ENCODE peak calls at places on chromosomes 16 and 17, in ten cellular contexts. I is mesendoderm, G is IMR-90, U is SK-N-SH, F is HepG2, W is fibroblast of lung, A is MM.1S, C is GM23248, O is neuronal stem cell, R is keratinocyte. J is an unnamed sample.

GRCh38 chr17:7440823-7441174 is 1.5 kb downstream of the FGF11 start:
- DNase-seq in I (peak; percentile 71), G (no peak), U (peak; percentile 72), F (no peak), W (peak; percentile 57), A (no peak), C (peak; percentile 52), O (no peak), R (no peak), J (peak; percentile 66)

GRCh38 chr17:76558210-76559095 is 18.6 kb downstream of the PRCD start:
- DNase-seq in I (peak; percentile 42), G (peak; percentile 20), U (peak; percentile 69), F (no peak), W (peak; percentile 18), A (peak; percentile 40), C (peak; percentile 63), O (no peak), R (no peak), J (peak; percentile 43)

GRCh38 chr16:86970279-86970678 is 346.9 kb downstream of the C16orf95 start:
- DNase-seq in I (no peak), G (no peak), U (no peak), F (no peak), W (no peak), A (no peak), C (no peak), O (no peak), R (no peak), J (no peak)

GRCh38 chr16:89495121-89495520 is 4.8 kb upstream of the ANKRD11 start:
- DNase-seq in I (no peak), G (peak; percentile 80), U (no peak), F (no peak), W (peak; percentile 78), A (no peak), C (peak; percentile 80), O (no peak), R (no peak), J (no peak)

GRCh38 chr16:89442588-89442987 is 47.8 kb downstream of the ANKRD11 start:
- DNase-seq in I (no peak), G (no peak), U (no peak), F (no peak), W (no peak), A (no peak), C (no peak), O (no peak), R (no peak), J (no peak)

GRCh38 chr16:69756705-69757104 is 2.0 kb upstream of the NOB1 start:
- DNase-seq in I (no peak), G (no peak), U (no peak), F (no peak), W (no peak), A (no peak), C (no peak), O (no peak), R (no peak), J (no peak)

GRCh38 chr16:81493755-81494433 is 49.3 kb downstream of the CMIP start:
- DNase-seq in I (peak; percentile 65), G (peak; percentile 94), U (no peak), F (peak; percentile 57), W (peak; percentile 86), A (no peak), C (peak; percentile 93), O (no peak), R (peak; percentile 94), J (no peak)

GRCh38 chr16:70665113-70665694 is 18.8 kb downstream of the IL34 start:
- DNase-seq in I (no peak), G (no peak), U (peak; percentile 22), F (no peak), W (no peak), A (no peak), C (no peak), O (no peak), R (no peak), J (no peak)

GRCh38 chr16:50539822-50540710 is 8.1 kb upstream of the NKD1 start:
- DNase-seq in I (peak; percentile 63), G (no peak), U (no peak), F (peak; percentile 52), W (no peak), A (no peak), C (no peak), O (no peak), R (no peak), J (peak; percentile 72)

DNA sequence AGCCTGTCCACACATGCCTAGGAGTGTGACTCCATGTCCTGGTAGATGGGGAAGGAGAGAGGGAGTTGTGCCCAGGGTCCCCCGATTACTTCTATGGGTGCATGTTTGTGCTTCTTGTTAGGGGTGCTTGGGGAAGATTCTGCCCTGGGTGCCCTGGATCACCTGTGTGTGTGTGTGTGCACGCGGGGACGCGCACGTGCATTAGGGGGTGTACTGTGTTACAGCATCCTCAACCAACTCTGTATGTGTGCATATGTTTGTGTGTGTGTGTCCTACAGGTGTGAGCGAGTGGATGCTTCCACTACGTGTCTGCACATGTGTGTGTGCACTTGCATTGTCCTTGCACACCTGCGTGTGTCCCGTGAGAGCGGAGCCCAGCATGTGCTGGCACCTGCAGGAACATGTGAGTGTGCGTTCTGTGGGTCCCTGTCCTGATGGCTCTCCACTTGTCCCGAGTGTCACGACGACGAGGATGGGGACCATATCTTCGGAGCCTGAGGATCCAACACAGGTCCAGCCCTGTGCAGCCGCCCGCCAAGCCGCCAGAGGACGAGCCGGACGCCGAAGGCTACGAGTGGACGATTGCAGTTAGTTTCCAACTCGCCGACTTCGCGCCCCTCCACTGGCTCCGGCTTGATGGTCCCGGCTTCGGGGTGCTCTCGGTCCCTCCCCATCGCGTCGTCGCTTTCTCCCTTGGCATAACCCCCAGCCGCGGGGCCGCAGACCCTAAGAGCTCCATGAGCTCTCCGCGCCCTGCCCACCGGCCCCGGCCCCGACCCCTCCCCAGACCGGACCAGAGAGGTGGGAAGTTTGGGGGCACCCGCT is 6.0 kb upstream of the TBC1D3B start:
- DNase-seq in I (no peak), G (no peak), U (no peak), F (no peak), W (peak; percentile 16), A (peak; percentile 6), C (peak; percentile 67), O (no peak), R (no peak), J (peak; percentile 72)
- H3K4me3 ChIP-seq in I (peak overlapping the region; percentile 39), G (peak overlapping the region; percentile 27), U (peak overlapping the region; percentile 39), F (peak overlapping the region; percentile 68), W (no peak overlapping the region), A (peak overlapping the region; percentile 67), C (peak overlapping the region; percentile 75), O (peak overlapping the region; percentile 35), R (peak overlapping the region; percentile 69), J (peak overlapping the region; percentile 58)

DNA sequence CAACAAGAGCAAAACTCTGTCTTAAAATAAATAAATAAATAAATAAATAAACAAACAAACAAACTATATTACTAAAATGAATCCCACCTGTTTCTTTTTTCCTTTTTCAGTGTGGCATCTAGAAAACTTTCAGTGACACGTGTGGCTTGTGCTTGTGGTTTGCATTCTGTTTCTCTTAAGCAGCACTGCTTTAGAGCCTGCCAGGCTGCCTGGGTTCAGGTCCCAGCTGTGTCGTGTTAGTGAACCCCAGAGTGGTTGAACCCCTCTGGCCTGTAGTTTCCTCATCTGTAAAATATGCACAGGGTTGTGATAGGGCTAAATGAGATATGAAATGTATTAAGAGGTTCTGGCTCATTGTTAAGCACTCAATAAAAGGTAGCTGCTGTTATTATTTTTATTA is 12.1 kb upstream of the EPN3 start:
- DNase-seq in I (no peak), G (no peak), U (no peak), F (no peak), W (no peak), A (no peak), C (no peak), O (no peak), R (no peak), J (no peak)
- H3K9ac ChIP-seq in I (no peak overlapping the region), G (no peak overlapping the region), U (no peak overlapping the region), F (no peak overlapping the region), W (no peak overlapping the region), A (no peak overlapping the region), C (no peak overlapping the region), O (no peak overlapping the region), R (no peak overlapping the region), J (no peak overlapping the region)

DNA sequence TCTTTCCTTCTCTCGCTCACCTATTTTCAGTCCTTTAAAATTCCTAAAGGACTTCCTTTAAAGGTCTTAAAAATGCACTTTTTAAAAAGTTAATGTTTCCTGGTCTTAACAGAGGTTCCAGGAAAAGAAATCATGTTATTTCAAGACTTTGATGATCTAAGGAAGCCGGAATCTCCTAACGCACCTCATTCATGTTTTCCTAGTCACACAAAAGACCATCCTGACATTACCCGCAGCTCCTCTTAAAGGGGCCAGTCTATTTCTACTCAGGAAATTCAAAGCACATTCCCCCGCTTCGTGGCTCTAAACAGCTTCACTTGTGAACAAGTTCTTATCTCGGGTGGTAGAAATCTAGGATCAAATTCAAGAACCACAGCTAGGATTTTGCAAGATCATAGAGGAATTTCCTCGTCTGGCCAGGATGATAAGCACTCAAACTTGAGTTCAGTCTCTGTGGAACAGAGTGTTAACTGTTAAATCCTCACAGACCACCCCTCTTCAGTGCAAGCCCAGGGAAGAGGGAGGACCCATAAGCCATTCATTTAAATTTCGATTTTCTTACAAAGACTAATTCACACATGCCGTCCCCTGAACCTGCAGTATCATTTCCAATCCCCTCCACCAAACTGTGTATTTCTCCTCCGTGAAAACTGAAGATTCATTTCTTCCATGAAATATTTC is 137.1 kb upstream of the AXIN2 start:
- DNase-seq in I (peak; percentile 75), G (peak; percentile 76), U (no peak), F (peak; percentile 71), W (peak; percentile 94), A (no peak), C (peak; percentile 36), O (peak; percentile 12), R (no peak), J (peak; percentile 46)
- H3K4me2 ChIP-seq in I (no peak overlapping the region), G (peak overlapping the region; percentile 59), U (peak overlapping the region; percentile 6), F (peak overlapping the region; percentile 53), W (peak overlapping the region; percentile 26), A (no peak overlapping the region), C (peak overlapping the region; percentile 32), O (peak overlapping the region; percentile 28), R (no peak overlapping the region), J (peak overlapping the region; percentile 62)

GRCh38 chr17:48611213-48611612 is 396 bp upstream of the HOXB7 start:
- DNase-seq in I (no peak), G (peak; percentile 43), U (no peak), F (no peak), W (no peak), A (no peak), C (peak; percentile 64), O (no peak), R (no peak), J (no peak)
- H3K4me3 ChIP-seq in I (no peak overlapping the region), G (peak overlapping the region; percentile 61), U (no peak overlapping the region), F (no peak overlapping the region), W (peak overlapping the region; percentile 83), A (peak overlapping the region; percentile 87), C (peak overlapping the region; percentile 77), O (peak overlapping the region; percentile 34), R (peak overlapping the region; percentile 51), J (peak overlapping the region; percentile 3)